ENCODE peak calls at places on chromosomes 16 and 17, in nine cellular contexts. O is HCT116, L is fibroblast of mammary gland, C is left ventricle myocardium inferior, G is brain microvascular endothelial cell, K is thoracic aorta, T is hepatocyte, I is astrocyte of the spinal cord, M is stomach. D is an unnamed sample.

GRCh38 chr17:32575865-32576264 is 89.1 kb downstream of the CDK5R1 start:
- DNase-seq in M (no peak), K (no peak), T (no peak), L (no peak), G (no peak), C (no peak), I (no peak), O (no peak), D (no peak)

GRCh38 chr17:82246365-82247174 is 17.7 kb downstream of the SLC16A3 start:
- DNase-seq in C (no peak), L (peak; percentile 91), T (peak; percentile 59), O (no peak), G (peak; percentile 43), K (no peak), I (peak; percentile 81), M (peak; percentile 52), D (no peak)

GRCh38 chr17:69757794-69758430 is 317.1 kb upstream of the KCNJ16 start:
- DNase-seq in G (peak; percentile 47), O (no peak), C (no peak), L (peak; percentile 97), T (no peak), K (no peak), I (peak; percentile 40), M (no peak), D (no peak)

GRCh38 chr17:17141860-17142552 is 64.1 kb downstream of the PLD6 start:
- DNase-seq in G (peak; percentile 43), T (peak; percentile 47), L (peak; percentile 65), I (peak; percentile 56), M (no peak), O (no peak), K (no peak), C (peak; percentile 38), D (no peak)

GRCh38 chr17:48113201-48113676 is 5.7 kb downstream of the SNX11 start:
- DNase-seq in T (no peak), I (no peak), K (no peak), O (no peak), M (no peak), C (no peak), L (no peak), G (no peak), D (peak; percentile 66)

GRCh38 chr16:86924537-86924936 is 346.2 kb downstream of the FOXL1 start:
- DNase-seq in L (peak; percentile 97), K (no peak), O (no peak), C (no peak), G (peak; percentile 76), M (no peak), I (peak; percentile 85), T (no peak), D (no peak)

GRCh38 chr17:20703781-20704180 is 124.3 kb downstream of the CDRT15L2 start:
- DNase-seq in L (no peak), O (no peak), T (no peak), K (no peak), I (no peak), C (no peak), G (no peak), M (no peak), D (no peak)

GRCh38 chr17:69523252-69523861 is 108.9 kb downstream of the MAP2K6 start:
- DNase-seq in O (peak; percentile 28), C (no peak), K (no peak), I (peak; percentile 64), M (no peak), G (peak; percentile 27), L (peak; percentile 69), T (peak; percentile 63), D (peak; percentile 55)

GRCh38 chr16:49858200-49859129 is 2.6 kb upstream of the ZNF423 start:
- DNase-seq in G (no peak), O (no peak), L (peak; percentile 51), T (peak; percentile 81), K (peak; percentile 61), C (peak; percentile 55), I (no peak), M (no peak), D (no peak)

GRCh38 chr16:55508941-55509920 is at the start of gene LPCAT2:
- DNase-seq in K (no peak), C (peak; percentile 90), M (peak; percentile 91), T (peak; percentile 94), O (peak; percentile 71), I (peak; percentile 88), G (peak; percentile 80), L (peak; percentile 72), D (no peak)

GRCh38 chr16:68035227-68035626 is 12.1 kb downstream of the DUS2 start:
- DNase-seq in T (no peak), C (no peak), M (no peak), I (no peak), O (no peak), G (no peak), K (no peak), L (no peak), D (no peak)

GRCh38 chr17:18951941-18952842 is at the start of gene SLC5A10:
- DNase-seq in O (no peak), C (no peak), M (no peak), I (no peak), G (no peak), L (no peak), T (no peak), K (no peak), D (no peak)

GRCh38 chr16:1979271-1980025 is 1.8 kb downstream of the NOXO1 start:
- DNase-seq in G (no peak), K (no peak), L (peak; percentile 15), O (no peak), C (no peak), I (no peak), T (peak; percentile 90), M (peak; percentile 93), D (no peak)

GRCh38 chr17:22373911-22374310 is 681.6 kb downstream of the KCNJ18 start:
- DNase-seq in T (no peak), L (no peak), G (no peak), C (no peak), K (no peak), O (no peak), M (no peak), I (no peak), D (no peak)
- H3K4me3 ChIP-seq in T (no peak overlapping the region), L (no peak overlapping the region), G (no peak overlapping the region), C (no peak overlapping the region), K (no peak overlapping the region), O (no peak overlapping the region), M (no peak overlapping the region), I (no peak overlapping the region), D (no peak overlapping the region)

GRCh38 chr17:45311762-45312476 is 4.9 kb downstream of the MAP3K14 start:
- DNase-seq in K (no peak), M (peak; percentile 82), O (peak; percentile 82), G (peak; percentile 39), I (peak; percentile 50), T (peak; percentile 90), C (peak; percentile 63), L (no peak), D (peak; percentile 90)

GRCh38 chr17:45310380-45311324 is 6.2 kb downstream of the MAP3K14 start:
- DNase-seq in L (no peak), T (no peak), G (no peak), M (peak; percentile 87), C (peak; percentile 51), I (no peak), K (no peak), O (no peak), D (no peak)

GRCh38 chr17:45312477-45313418 is 4.1 kb downstream of the MAP3K14 start:
- DNase-seq in L (no peak), G (no peak), O (no peak), K (no peak), M (no peak), T (no peak), I (no peak), C (no peak), D (no peak)

GRCh38 chr17:45309400-45309799 is 7.4 kb downstream of the MAP3K14 start:
- DNase-seq in O (no peak), L (no peak), I (no peak), C (no peak), T (no peak), K (no peak), M (no peak), G (no peak), D (no peak)

DNA sequence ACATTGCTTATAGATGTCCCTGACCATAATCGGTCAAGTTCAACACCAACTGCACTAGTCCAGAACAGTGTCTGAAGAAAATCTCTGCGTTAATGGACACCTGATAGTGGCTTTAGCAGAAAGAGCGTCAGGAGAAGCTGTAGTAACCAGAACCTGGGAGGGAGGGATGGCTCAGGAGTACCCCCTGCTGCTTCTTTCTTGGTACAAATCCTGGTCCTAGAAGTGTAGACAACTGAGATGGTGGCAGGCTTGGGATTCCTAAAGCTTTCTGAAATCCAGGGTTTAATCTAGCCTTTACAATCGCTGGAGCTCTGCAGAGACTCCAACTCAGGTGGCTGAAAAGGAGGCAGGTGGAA is 5.4 kb downstream of the MAP3K14 start:
- DNase-seq in L (no peak), C (no peak), I (no peak), O (no peak), G (no peak), T (no peak), M (no peak), K (no peak), D (no peak)
- TF ChIP-seq CTCF in L (peak; percentile 20), C (no peak), I (no peak), O (no peak), G (peak; percentile 8), T (no peak), M (no peak), K (no peak), D (no peak)

DNA sequence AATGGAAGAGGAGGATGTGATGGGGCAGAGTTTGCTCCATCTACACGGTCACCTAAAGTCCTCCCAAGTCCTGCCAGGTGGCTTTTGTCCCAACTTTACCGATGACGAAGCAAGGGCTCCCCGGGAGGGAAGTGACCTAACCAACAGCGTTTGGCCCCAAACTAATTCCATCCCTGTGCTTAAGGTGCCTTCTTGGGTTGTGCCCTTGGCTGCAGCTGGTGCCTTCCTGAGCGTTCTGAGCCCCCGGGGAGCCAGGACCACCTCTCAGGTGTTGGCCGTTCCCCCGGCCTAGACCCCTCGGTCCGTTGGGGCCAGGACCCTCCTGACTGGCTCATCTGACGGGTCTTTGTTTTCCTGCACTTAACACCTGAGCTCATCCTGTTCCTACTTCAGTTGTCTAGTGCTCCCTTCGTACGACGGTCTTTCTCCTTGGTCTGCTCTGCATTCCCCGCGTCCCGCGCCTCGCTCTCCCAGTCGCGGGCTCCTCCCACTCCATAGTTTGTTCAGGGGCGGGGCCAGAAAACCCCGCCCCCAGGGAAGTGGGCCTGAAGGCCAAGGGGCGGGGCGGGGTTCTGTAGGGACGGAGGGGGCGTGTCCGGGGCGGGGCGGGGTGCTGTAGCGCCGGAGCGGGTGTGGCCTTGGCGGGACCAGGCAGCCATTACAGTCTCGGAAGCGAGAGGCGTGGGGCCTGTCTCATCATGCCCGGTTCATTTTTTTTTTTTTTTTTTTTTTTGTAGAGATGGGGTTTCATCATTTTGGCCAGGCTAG is 822 bp upstream of the ZSCAN10 start:
- DNase-seq in L (peak; percentile 81), M (peak; percentile 98), I (peak; percentile 84), C (peak; percentile 94), T (peak; percentile 98), O (peak; percentile 81), K (peak; percentile 65), G (peak; percentile 86), D (peak; percentile 70)
- H3K4me3 ChIP-seq in L (peak overlapping the region; percentile 15), M (peak overlapping the region; percentile 23), I (no peak overlapping the region), C (peak overlapping the region; percentile 51), T (no peak overlapping the region), O (peak overlapping the region; percentile 5), K (peak overlapping the region; percentile 62), G (no peak overlapping the region), D (peak overlapping the region; percentile 31)

DNA sequence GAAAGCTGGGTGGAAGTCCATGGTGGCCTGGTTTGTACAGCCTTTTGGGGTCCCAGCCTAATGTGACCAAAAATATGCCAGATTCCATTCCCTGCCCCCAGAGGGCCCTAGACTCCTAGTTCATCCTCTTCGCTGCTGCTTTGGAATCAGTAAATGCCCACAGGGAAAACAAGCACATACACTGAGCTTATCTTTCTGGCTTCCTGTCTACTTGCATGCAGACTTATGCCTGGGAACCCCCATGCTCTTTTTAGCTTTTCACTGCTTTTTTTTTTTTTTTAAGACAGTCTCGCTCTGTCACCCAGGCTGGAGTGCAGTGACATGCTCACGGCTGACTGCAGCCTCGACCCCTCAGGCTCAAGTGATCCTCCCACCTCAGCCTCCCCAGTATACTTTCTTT is 6.2 kb upstream of the CD300LG start:
- DNase-seq in M (no peak), G (peak; percentile 50), L (no peak), I (no peak), O (no peak), C (no peak), T (no peak), K (no peak), D (no peak)
- TF ChIP-seq CTCF in M (no peak), G (peak; percentile 61), L (peak; percentile 27), I (peak; percentile 34), O (peak; percentile 43), C (peak; percentile 49), T (peak; percentile 15), K (peak; percentile 11), D (peak; percentile 28)